ENCODE peak calls at places on chromosomes 3 and 15, in six cellular contexts. One of them, this sample, is unnamed.

GRCh38 chr3:76096836-76097587 is 311.7 kb upstream of the ZNF717 start:
- DNase-seq in heart right ventricle: no peak
- DNase-seq in cardiac muscle cell: no peak
- DNase-seq in MM.1S: no peak
- DNase-seq in psoas muscle: no peak
- DNase-seq in endothelial cell: no peak
- DNase-seq in this sample: no peak

GRCh38 chr15:57444877-57445513 is 68.7 kb downstream of the CGNL1 start:
- DNase-seq in psoas muscle: no peak
- DNase-seq in cardiac muscle cell: no peak
- DNase-seq in MM.1S: no peak
- DNase-seq in endothelial cell: no peak
- DNase-seq in heart right ventricle: no peak
- DNase-seq in this sample: no peak

GRCh38 chr3:43093974-43094373 is 11.9 kb downstream of the POMGNT2 start:
- DNase-seq in MM.1S: no peak
- DNase-seq in endothelial cell: no peak
- DNase-seq in heart right ventricle: no peak
- DNase-seq in cardiac muscle cell: no peak
- DNase-seq in psoas muscle: no peak
- DNase-seq in this sample: no peak

GRCh38 chr3:7518471-7518870 is 657.6 kb downstream of the GRM7 start:
- DNase-seq in MM.1S: no peak
- DNase-seq in psoas muscle: no peak
- DNase-seq in cardiac muscle cell: peak
- DNase-seq in endothelial cell: no peak
- DNase-seq in heart right ventricle: peak
- DNase-seq in this sample: no peak

GRCh38 chr15:99306694-99307338 is 55.5 kb downstream of the LRRC28 start:
- DNase-seq in psoas muscle: peak
- DNase-seq in cardiac muscle cell: peak
- DNase-seq in endothelial cell: no peak
- DNase-seq in heart right ventricle: peak
- DNase-seq in MM.1S: no peak
- DNase-seq in this sample: no peak

GRCh38 chr3:35081902-35082301 is 557.4 kb upstream of the ARPP21 start:
- DNase-seq in cardiac muscle cell: no peak
- DNase-seq in endothelial cell: no peak
- DNase-seq in heart right ventricle: no peak
- DNase-seq in psoas muscle: no peak
- DNase-seq in MM.1S: no peak
- DNase-seq in this sample: no peak

GRCh38 chr15:57235865-57236264 is 140.4 kb upstream of the CGNL1 start:
- DNase-seq in heart right ventricle: no peak
- DNase-seq in endothelial cell: no peak
- DNase-seq in psoas muscle: no peak
- DNase-seq in MM.1S: no peak
- DNase-seq in cardiac muscle cell: peak
- DNase-seq in this sample: no peak

GRCh38 chr15:101277038-101277822 is at the start of gene SELENOS:
- DNase-seq in cardiac muscle cell: peak
- DNase-seq in endothelial cell: peak
- DNase-seq in MM.1S: peak
- DNase-seq in heart right ventricle: peak
- DNase-seq in psoas muscle: peak
- DNase-seq in this sample: peak

GRCh38 chr3:57464801-57465200 is 79.3 kb downstream of the DNAH12 start:
- DNase-seq in endothelial cell: no peak
- DNase-seq in cardiac muscle cell: peak
- DNase-seq in psoas muscle: no peak
- DNase-seq in MM.1S: no peak
- DNase-seq in heart right ventricle: no peak
- DNase-seq in this sample: no peak
- TF ChIP-seq CTCF in endothelial cell: no peak
- TF ChIP-seq CTCF in cardiac muscle cell: peak
- TF ChIP-seq CTCF in psoas muscle: no peak
- TF ChIP-seq CTCF in MM.1S: no peak
- TF ChIP-seq CTCF in heart right ventricle: no peak
- TF ChIP-seq CTCF in this sample: no peak

DNA sequence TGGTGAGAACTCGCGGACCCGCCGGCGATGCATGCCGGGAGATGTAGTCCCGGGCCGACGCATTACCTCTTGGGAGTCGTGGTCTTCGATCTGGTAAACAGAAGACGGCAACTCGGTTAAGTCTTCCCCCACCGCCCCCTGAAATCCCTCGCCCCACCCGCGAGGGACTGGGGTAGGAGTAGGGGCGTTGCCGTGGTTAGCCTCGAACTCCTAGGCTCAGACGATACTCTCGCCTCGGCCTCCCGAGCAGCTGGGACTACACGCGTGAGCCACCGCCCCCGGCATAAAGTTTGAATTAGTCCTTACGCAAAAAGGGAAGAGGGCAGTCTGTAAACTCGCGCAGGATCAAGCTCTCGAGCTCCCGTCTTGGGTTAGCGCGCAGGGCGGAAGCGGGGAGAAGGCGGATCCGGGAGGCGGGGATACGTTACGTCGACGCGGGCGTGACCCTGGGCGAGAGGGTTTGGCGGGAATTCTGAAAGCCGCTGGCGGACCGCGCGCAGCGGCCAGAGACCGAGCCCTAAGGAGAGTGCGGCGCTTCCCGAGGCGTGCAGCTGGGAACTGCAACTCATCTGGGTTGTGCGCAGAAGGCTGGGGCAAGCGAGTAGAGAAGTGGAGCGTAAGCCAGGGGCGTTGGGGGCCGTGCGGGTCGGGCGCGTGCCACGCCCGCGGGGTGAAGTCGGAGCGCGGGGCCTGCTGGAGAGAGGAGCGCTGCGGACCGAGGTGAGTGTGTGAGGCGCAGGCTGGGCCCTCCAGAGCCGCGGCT is at the start of gene RAD51:
- DNase-seq in MM.1S: peak
- DNase-seq in endothelial cell: peak
- DNase-seq in cardiac muscle cell: peak
- DNase-seq in psoas muscle: peak
- DNase-seq in heart right ventricle: peak
- DNase-seq in this sample: peak
- TF ChIP-seq CTCF in MM.1S: no peak
- TF ChIP-seq CTCF in endothelial cell: no peak
- TF ChIP-seq CTCF in cardiac muscle cell: no peak
- TF ChIP-seq CTCF in psoas muscle: no peak
- TF ChIP-seq CTCF in heart right ventricle: no peak
- TF ChIP-seq CTCF in this sample: no peak

GRCh38 chr15:58755956-58756355 is 6.4 kb upstream of the ADAM10 start:
- DNase-seq in MM.1S: no peak
- DNase-seq in cardiac muscle cell: peak
- DNase-seq in heart right ventricle: no peak
- DNase-seq in psoas muscle: no peak
- DNase-seq in endothelial cell: no peak
- DNase-seq in this sample: no peak

GRCh38 chr15:58755350-58755749 is 5.8 kb upstream of the ADAM10 start:
- DNase-seq in cardiac muscle cell: no peak
- DNase-seq in endothelial cell: no peak
- DNase-seq in psoas muscle: no peak
- DNase-seq in MM.1S: no peak
- DNase-seq in heart right ventricle: no peak
- DNase-seq in this sample: no peak

GRCh38 chr15:58761010-58761388 is 10.1 kb upstream of the MINDY2 start:
- DNase-seq in cardiac muscle cell: no peak
- DNase-seq in heart right ventricle: no peak
- DNase-seq in MM.1S: no peak
- DNase-seq in psoas muscle: no peak
- DNase-seq in endothelial cell: no peak
- DNase-seq in this sample: no peak

GRCh38 chr15:58760385-58761009 is 10.6 kb upstream of the MINDY2 start:
- DNase-seq in heart right ventricle: no peak
- DNase-seq in cardiac muscle cell: no peak
- DNase-seq in psoas muscle: no peak
- DNase-seq in MM.1S: no peak
- DNase-seq in endothelial cell: peak
- DNase-seq in this sample: no peak

DNA sequence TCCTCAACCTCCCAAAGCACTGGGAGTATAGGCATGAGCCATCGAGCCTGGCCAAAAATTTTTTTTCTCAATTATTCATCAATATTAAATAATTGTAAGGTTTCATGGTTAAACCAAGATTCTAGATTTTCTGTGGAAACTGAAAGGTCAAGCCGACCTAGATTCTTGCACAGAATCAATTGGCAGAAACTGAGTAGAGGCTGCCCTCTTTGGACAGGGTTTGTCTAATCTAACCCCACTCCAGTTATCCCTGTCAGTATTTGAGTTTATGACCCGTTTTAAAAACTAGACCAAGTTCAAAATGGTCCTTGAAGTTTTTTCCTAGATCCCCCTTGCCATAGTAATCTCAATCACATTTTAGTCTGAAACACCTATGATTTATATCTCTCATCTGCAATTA is 8.6 kb upstream of the ADAM10 start:
- DNase-seq in endothelial cell: no peak
- DNase-seq in MM.1S: peak
- DNase-seq in heart right ventricle: no peak
- DNase-seq in psoas muscle: no peak
- DNase-seq in cardiac muscle cell: no peak
- DNase-seq in this sample: peak
- TF ChIP-seq CTCF in endothelial cell: no peak
- TF ChIP-seq CTCF in MM.1S: peak
- TF ChIP-seq CTCF in heart right ventricle: peak
- TF ChIP-seq CTCF in psoas muscle: no peak
- TF ChIP-seq CTCF in cardiac muscle cell: peak
- TF ChIP-seq CTCF in this sample: peak

GRCh38 chr3:162602619-162603018 is 1106.0 kb downstream of the OTOL1 start:
- DNase-seq in cardiac muscle cell: no peak
- DNase-seq in psoas muscle: no peak
- DNase-seq in heart right ventricle: no peak
- DNase-seq in endothelial cell: no peak
- DNase-seq in MM.1S: no peak
- DNase-seq in this sample: no peak

GRCh38 chr3:162610261-162610660 is 1113.7 kb downstream of the OTOL1 start:
- DNase-seq in MM.1S: no peak
- DNase-seq in endothelial cell: no peak
- DNase-seq in cardiac muscle cell: no peak
- DNase-seq in psoas muscle: no peak
- DNase-seq in heart right ventricle: no peak
- DNase-seq in this sample: no peak

GRCh38 chr3:162601101-162601670 is 1104.6 kb downstream of the OTOL1 start:
- DNase-seq in MM.1S: no peak
- DNase-seq in cardiac muscle cell: no peak
- DNase-seq in endothelial cell: no peak
- DNase-seq in psoas muscle: no peak
- DNase-seq in heart right ventricle: no peak
- DNase-seq in this sample: no peak

GRCh38 chr3:162605651-162606204 is 1109.1 kb downstream of the OTOL1 start:
- DNase-seq in endothelial cell: no peak
- DNase-seq in cardiac muscle cell: no peak
- DNase-seq in MM.1S: no peak
- DNase-seq in psoas muscle: no peak
- DNase-seq in heart right ventricle: no peak
- DNase-seq in this sample: no peak
- TF ChIP-seq CTCF in endothelial cell: no peak
- TF ChIP-seq CTCF in cardiac muscle cell: no peak
- TF ChIP-seq CTCF in MM.1S: no peak
- TF ChIP-seq CTCF in psoas muscle: no peak
- TF ChIP-seq CTCF in heart right ventricle: no peak
- TF ChIP-seq CTCF in this sample: no peak

GRCh38 chr15:74793135-74794028 is 11.5 kb downstream of the CSK start:
- DNase-seq in heart right ventricle: no peak
- DNase-seq in cardiac muscle cell: no peak
- DNase-seq in MM.1S: no peak
- DNase-seq in endothelial cell: no peak
- DNase-seq in psoas muscle: no peak
- DNase-seq in this sample: no peak
- TF ChIP-seq CTCF in heart right ventricle: no peak
- TF ChIP-seq CTCF in cardiac muscle cell: peak
- TF ChIP-seq CTCF in MM.1S: no peak
- TF ChIP-seq CTCF in endothelial cell: no peak
- TF ChIP-seq CTCF in psoas muscle: no peak
- TF ChIP-seq CTCF in this sample: peak

DNA sequence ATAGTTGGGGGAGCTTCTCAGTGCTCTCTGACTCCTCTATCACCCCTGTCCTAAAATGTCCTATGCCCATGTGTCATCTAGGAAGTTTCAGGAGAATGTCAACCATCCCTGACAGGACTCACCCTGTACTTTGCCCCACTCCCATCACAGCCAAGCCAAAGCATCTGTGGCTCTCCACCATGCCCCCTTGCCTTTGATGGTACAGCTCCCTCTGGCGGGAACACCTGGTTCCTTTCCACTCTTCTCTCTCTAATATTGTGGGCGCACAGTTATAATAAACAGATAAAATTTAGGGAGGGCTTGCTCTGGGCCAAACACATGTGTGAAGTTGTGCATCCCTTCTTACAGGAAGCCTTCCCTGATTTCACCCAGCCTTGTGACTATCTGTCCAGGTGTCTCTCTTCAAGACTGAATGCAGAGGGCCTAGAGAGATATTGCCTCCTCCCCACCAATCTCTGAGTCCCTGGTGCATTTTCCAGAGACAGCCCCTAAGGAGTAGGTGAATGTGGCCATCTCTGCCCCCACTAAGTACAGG is 62.8 kb downstream of the ISG20 start:
- DNase-seq in psoas muscle: no peak
- DNase-seq in endothelial cell: peak
- DNase-seq in heart right ventricle: no peak
- DNase-seq in cardiac muscle cell: peak
- DNase-seq in MM.1S: peak
- DNase-seq in this sample: peak
- TF ChIP-seq CTCF in psoas muscle: no peak
- TF ChIP-seq CTCF in endothelial cell: peak
- TF ChIP-seq CTCF in heart right ventricle: no peak
- TF ChIP-seq CTCF in cardiac muscle cell: peak
- TF ChIP-seq CTCF in MM.1S: peak
- TF ChIP-seq CTCF in this sample: peak

GRCh38 chr3:45783667-45784066 is 12.7 kb downstream of the SLC6A20 start:
- DNase-seq in heart right ventricle: no peak
- DNase-seq in endothelial cell: no peak
- DNase-seq in MM.1S: no peak
- DNase-seq in cardiac muscle cell: no peak
- DNase-seq in psoas muscle: no peak
- DNase-seq in this sample: no peak
- TF ChIP-seq CTCF in heart right ventricle: no peak
- TF ChIP-seq CTCF in endothelial cell: no peak
- TF ChIP-seq CTCF in MM.1S: no peak
- TF ChIP-seq CTCF in cardiac muscle cell: no peak
- TF ChIP-seq CTCF in psoas muscle: no peak
- TF ChIP-seq CTCF in this sample: no peak

GRCh38 chr15:44580105-44580504 is 43.2 kb downstream of the EIF3J start:
- DNase-seq in MM.1S: no peak
- DNase-seq in heart right ventricle: no peak
- DNase-seq in cardiac muscle cell: no peak
- DNase-seq in endothelial cell: no peak
- DNase-seq in psoas muscle: no peak
- DNase-seq in this sample: no peak

GRCh38 chr15:44585633-44586032 is 48.7 kb downstream of the EIF3J start:
- DNase-seq in heart right ventricle: no peak
- DNase-seq in endothelial cell: no peak
- DNase-seq in psoas muscle: no peak
- DNase-seq in MM.1S: no peak
- DNase-seq in cardiac muscle cell: no peak
- DNase-seq in this sample: no peak

GRCh38 chr15:44588541-44588940 is 51.6 kb downstream of the EIF3J start:
- DNase-seq in psoas muscle: no peak
- DNase-seq in endothelial cell: no peak
- DNase-seq in heart right ventricle: no peak
- DNase-seq in MM.1S: no peak
- DNase-seq in cardiac muscle cell: no peak
- DNase-seq in this sample: no peak

GRCh38 chr15:44584162-44584749 is 47.3 kb downstream of the EIF3J start:
- DNase-seq in MM.1S: peak
- DNase-seq in endothelial cell: peak
- DNase-seq in cardiac muscle cell: peak
- DNase-seq in psoas muscle: no peak
- DNase-seq in heart right ventricle: no peak
- DNase-seq in this sample: no peak
- TF ChIP-seq CTCF in MM.1S: peak
- TF ChIP-seq CTCF in endothelial cell: peak
- TF ChIP-seq CTCF in cardiac muscle cell: peak
- TF ChIP-seq CTCF in psoas muscle: peak
- TF ChIP-seq CTCF in heart right ventricle: peak
- TF ChIP-seq CTCF in this sample: peak